ENCODE peak calls at places on chromosome 9, in six cellular contexts. P, C, K, I, U and S are unnamed samples. For H3K27me3, the result is how much of the 10 kb centered on the place peaks cover.

GRCh38 chr9:100581661-100582060 is 3.8 kb downstream of the CAVIN4 start:
- DNase-seq in C (no peak), I (no peak), K (no peak), P (no peak), U (no peak), S (no peak)

GRCh38 chr9:115104908-115105307 is 13.0 kb downstream of the TNC start:
- DNase-seq in P (no peak), C (no peak), I (no peak), K (no peak), U (no peak), S (no peak)

GRCh38 chr9:69822091-69822750 is 1.6 kb downstream of the CFAP95 start:
- DNase-seq in U (no peak), I (no peak), P (no peak), C (peak), K (no peak), S (no peak)

GRCh38 chr9:101469026-101469425 is 33.5 kb upstream of the ALDOB start:
- DNase-seq in K (no peak), C (no peak), P (no peak), U (no peak), I (no peak), S (no peak)

GRCh38 chr9:135300346-135301141 is 179.0 kb upstream of the PPP1R26 start:
- DNase-seq in I (no peak), K (no peak), C (no peak), U (no peak), P (no peak), S (peak)

GRCh38 chr9:33180526-33181184 is 13.5 kb upstream of the B4GALT1 start:
- DNase-seq in C (no peak), P (no peak), K (no peak), U (no peak), I (no peak), S (no peak)

GRCh38 chr9:16356196-16356765 is 514.2 kb downstream of the BNC2 start:
- DNase-seq in C (no peak), K (no peak), U (no peak), P (no peak), I (no peak), S (no peak)

GRCh38 chr9:109110326-109111014 is 9.3 kb downstream of the TMEM245 start:
- DNase-seq in K (peak), I (no peak), C (no peak), P (no peak), U (no peak), S (no peak)

GRCh38 chr9:124450241-124450924 is at the start of gene ADGRD2:
- DNase-seq in P (no peak), K (no peak), I (no peak), C (peak), U (no peak), S (peak)

GRCh38 chr9:121609845-121610637 is 41.4 kb upstream of the DAB2IP start:
- DNase-seq in U (no peak), K (no peak), I (peak), P (no peak), C (no peak), S (no peak)

DNA sequence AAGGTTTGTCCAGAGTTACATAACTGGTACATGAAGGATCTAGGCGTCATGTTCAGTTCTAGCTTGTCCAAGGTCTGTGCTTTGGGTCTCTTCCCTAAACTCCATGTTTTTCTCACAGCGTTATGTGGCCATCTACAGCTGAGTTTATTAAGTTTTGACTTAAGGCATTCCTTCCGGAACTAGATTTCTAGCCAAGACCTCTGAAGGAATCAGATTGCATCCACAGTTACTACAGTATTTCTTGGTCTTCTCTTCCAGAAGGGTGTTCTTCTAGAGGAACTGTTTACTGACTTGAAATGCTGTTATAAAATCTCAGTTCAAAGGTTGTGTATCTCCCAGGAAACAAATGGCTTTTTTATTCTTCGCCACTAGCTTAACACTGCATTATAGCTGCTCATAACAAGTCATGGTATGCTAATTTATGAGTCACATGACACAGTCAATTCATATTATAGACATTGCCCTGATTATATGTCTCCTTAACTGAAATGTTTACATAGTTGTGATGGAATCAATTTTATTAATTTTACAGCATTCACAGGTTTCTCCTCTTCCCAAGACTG is 55.3 kb upstream of the RAD23B start:
- DNase-seq in K (no peak), C (no peak), I (no peak), P (no peak), U (no peak), S (no peak)
- H3K4me3 ChIP-seq in K (no peak), C (no peak), I (no peak), P (no peak), U (no peak), S (no peak)

DNA sequence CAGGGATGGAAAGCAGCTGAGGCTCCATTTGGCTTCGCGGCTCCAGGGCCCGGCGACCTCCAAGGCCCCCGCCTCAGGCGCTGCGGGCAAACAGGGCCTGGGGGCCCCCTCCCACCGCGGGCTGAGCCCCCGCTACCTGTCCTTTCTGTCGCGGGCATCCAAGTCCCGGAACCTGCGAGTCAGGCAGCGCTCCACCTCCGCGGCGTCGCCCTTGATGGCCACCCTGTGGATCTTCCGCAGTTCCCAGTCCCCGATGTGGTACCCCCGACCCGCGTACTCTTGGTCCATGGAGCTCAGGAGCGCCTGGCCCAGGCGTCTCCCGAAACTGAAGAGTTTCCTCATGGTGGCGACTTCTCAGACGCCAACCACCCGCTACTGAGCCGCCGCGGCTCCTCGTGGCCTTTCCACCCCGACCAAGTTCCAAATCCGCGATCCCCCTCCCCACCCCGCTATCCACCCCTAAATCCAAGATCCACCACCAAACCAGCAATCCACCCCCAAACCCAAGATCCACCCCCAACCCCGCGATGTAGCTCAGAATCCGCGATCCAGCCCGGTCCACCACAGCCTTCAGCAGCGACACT is 86.5 kb upstream of the CCDC180 start:
- DNase-seq in I (no peak), K (no peak), C (peak), P (no peak), U (no peak), S (peak)
- H3K27me3 ChIP-seq in I (under half), K (under half), C (half or more), P (half or more), U (under half), S (under half)

GRCh38 chr9:136983611-136984314 is 970 bp downstream of the LCNL1 start:
- DNase-seq in P (no peak), C (no peak), I (no peak), K (no peak), U (no peak), S (no peak)

GRCh38 chr9:136984464-136985026 is 1.8 kb downstream of the LCNL1 start:
- DNase-seq in P (no peak), C (no peak), I (no peak), K (no peak), U (no peak), S (no peak)

GRCh38 chr9:136985853-136986252 is 3.1 kb downstream of the LCNL1 start:
- DNase-seq in P (no peak), U (no peak), C (no peak), K (no peak), I (no peak), S (peak)

GRCh38 chr9:136983167-136983566 is 374 bp downstream of the LCNL1 start:
- DNase-seq in I (no peak), K (no peak), P (no peak), U (no peak), C (no peak), S (no peak)

GRCh38 chr9:136985027-136985602 is 2.3 kb downstream of the LCNL1 start:
- DNase-seq in I (no peak), U (no peak), K (no peak), P (no peak), C (no peak), S (peak)
- H3K4me3 ChIP-seq in I (no peak), U (no peak), K (no peak), P (peak), C (peak), S (peak)

GRCh38 chr9:27367175-27367798 is 70.3 kb upstream of the EQTN start:
- DNase-seq in I (no peak), C (no peak), K (no peak), P (no peak), U (no peak), S (no peak)
- H3K27me3 ChIP-seq in I (under half), C (under half), K (under half), P (under half), U (under half), S (under half)

DNA sequence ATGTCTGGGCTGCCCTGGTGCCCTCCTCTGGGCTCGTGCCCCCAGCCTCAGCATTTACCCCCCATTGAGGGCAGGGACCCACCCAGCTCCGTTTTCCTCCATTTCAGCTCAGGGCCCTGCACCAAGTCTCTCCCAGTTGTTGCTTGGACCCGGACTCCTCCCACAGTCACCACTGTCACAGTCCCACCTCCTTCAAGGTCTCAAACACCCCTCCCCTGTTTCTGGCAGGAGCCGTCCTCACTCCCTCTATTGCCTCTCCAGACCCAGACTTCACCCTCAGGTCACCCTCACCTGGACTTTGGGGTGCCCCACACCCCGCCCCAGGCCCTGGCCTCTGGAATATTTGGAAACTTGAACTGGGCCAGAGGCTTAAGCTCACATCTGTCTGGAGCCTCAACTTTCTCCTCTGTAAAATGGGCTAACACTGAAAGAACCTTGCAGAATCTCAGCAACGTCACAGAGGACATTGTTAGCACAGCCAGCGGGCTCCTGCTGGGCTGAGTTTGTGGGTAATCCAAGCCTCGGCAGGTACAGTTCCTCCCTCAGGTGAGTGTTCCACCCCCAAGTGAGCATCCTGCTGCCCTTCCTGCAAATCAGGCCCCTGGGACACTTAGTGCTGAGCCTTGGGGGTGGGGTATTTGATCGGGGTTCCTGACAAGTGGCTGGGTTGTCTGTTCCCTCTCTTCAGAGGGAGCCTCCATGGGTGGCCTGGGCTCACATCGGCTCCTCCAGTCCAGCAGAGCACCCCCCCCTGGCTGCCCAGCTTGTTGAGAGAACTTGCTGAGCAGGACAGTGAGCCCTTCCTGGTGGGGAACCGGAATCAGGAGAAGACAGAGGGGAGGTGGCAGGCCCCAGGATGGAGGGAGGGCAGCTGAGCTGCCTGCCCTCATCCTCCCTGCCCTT is 130.1 kb downstream of the C9orf50 start:
- DNase-seq in K (no peak), U (peak), C (no peak), I (peak), P (peak), S (peak)
- H3K4me3 ChIP-seq in K (no peak), U (peak), C (no peak), I (peak), P (peak), S (no peak)

DNA sequence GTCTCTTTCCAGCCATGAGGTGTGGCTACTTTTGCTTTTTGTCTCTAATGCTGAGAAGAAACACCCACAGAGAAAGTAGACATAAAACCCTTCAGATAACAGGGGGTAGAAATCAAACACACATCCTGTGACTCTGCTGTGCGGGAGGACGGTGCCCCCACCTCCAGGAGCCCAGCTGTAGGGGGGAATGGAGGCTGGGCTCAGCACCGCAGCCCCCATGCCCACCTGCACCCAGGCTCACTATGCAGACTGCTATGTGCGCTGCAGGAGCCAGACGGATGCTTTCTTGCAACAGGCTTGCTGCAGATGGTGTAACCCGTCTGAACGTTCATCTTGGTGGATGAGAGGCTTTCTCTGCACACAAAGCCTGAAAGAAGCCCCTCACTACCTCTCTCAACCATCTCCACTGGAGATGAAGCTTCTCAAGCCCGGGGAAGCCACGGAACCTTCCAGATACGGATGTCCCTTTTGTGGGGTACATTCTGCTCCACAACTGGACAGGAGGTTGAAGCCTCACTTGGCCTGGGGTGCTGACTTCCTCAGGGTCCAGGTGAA is 207.2 kb downstream of the GADD45G start:
- DNase-seq in I (no peak), P (no peak), U (no peak), K (no peak), C (no peak), S (no peak)
- H3K27me3 ChIP-seq in I (under half), P (under half), U (under half), K (under half), C (under half), S (under half)

GRCh38 chr9:137438591-137439157 is 2.5 kb downstream of the ENTPD8 start:
- DNase-seq in U (peak), K (no peak), P (no peak), I (no peak), C (no peak), S (no peak)

GRCh38 chr9:137444106-137444790 is 3.1 kb upstream of the ENTPD8 start:
- DNase-seq in K (no peak), U (peak), I (no peak), P (no peak), C (no peak), S (no peak)

GRCh38 chr9:137441935-137442321 is 771 bp upstream of the ENTPD8 start:
- DNase-seq in U (no peak), I (no peak), C (no peak), K (no peak), P (no peak), S (no peak)

GRCh38 chr9:137439158-137439714 is 1.9 kb downstream of the ENTPD8 start:
- DNase-seq in U (peak), K (no peak), P (no peak), I (no peak), C (no peak), S (no peak)

GRCh38 chr9:137441289-137441934 is at the start of gene ENTPD8:
- DNase-seq in U (peak), K (no peak), I (no peak), C (peak), P (no peak), S (peak)
- H3K4me3 ChIP-seq in U (peak), K (no peak), I (peak), C (peak), P (peak), S (peak)

GRCh38 chr9:68725070-68725469 is 20.0 kb downstream of the PIP5K1B start:
- DNase-seq in C (no peak), K (no peak), I (no peak), U (no peak), P (no peak), S (no peak)
- H3K27me3 ChIP-seq in C (under half), K (under half), I (under half), U (under half), P (under half), S (under half)

GRCh38 chr9:127738666-127739065 is 3.6 kb upstream of the TOR2A start:
- DNase-seq in C (no peak), K (no peak), P (no peak), I (no peak), U (no peak), S (no peak)

GRCh38 chr9:127739614-127740322 is 4.7 kb upstream of the TOR2A start:
- DNase-seq in K (no peak), P (peak), C (no peak), U (no peak), I (no peak), S (no peak)

GRCh38 chr9:127744407-127745110 is 9.5 kb upstream of the TOR2A start:
- DNase-seq in P (no peak), K (no peak), C (no peak), U (no peak), I (no peak), S (no peak)

GRCh38 chr9:127742435-127743088 is 7.5 kb upstream of the TOR2A start:
- DNase-seq in K (no peak), I (peak), U (peak), C (peak), P (no peak), S (peak)

GRCh38 chr9:127741831-127742434 is 6.8 kb upstream of the TOR2A start:
- DNase-seq in P (peak), I (no peak), C (peak), U (peak), K (no peak), S (peak)
- H3K4me3 ChIP-seq in P (peak), I (peak), C (peak), U (peak), K (no peak), S (peak)